ENCODE peak calls at places on chromosomes 7 and 10, in five cellular contexts. One of them, this sample, is unnamed. For H3K4me1, the result is how much of the 10 kb centered on the place peaks cover.

GRCh38 chr7:34064511-34065158 is 159.3 kb downstream of the BMPER start:
- DNase-seq in fibroblast of lung: peak
- DNase-seq in Caco-2: no peak
- DNase-seq in Peyer's patch: no peak
- DNase-seq in IMR-90: peak
- DNase-seq in this sample: no peak

GRCh38 chr7:77662869-77663268 is 33.4 kb upstream of the RSBN1L start:
- DNase-seq in Caco-2: no peak
- DNase-seq in Peyer's patch: no peak
- DNase-seq in fibroblast of lung: no peak
- DNase-seq in IMR-90: no peak
- DNase-seq in this sample: no peak

GRCh38 chr7:79564123-79564522 is 110.7 kb upstream of the MAGI2 start:
- DNase-seq in IMR-90: no peak
- DNase-seq in Peyer's patch: no peak
- DNase-seq in fibroblast of lung: no peak
- DNase-seq in Caco-2: no peak
- DNase-seq in this sample: no peak

GRCh38 chr10:59346321-59346720 is 16.0 kb downstream of the FAM13C start:
- DNase-seq in Peyer's patch: no peak
- DNase-seq in IMR-90: peak
- DNase-seq in fibroblast of lung: no peak
- DNase-seq in Caco-2: no peak
- DNase-seq in this sample: no peak

GRCh38 chr10:5293691-5294550 is 70.8 kb upstream of the UCN3 start:
- DNase-seq in IMR-90: peak
- DNase-seq in fibroblast of lung: peak
- DNase-seq in Caco-2: peak
- DNase-seq in Peyer's patch: peak
- DNase-seq in this sample: peak

GRCh38 chr10:120980316-120980975 is 129.3 kb downstream of the WDR11 start:
- DNase-seq in Caco-2: no peak
- DNase-seq in IMR-90: no peak
- DNase-seq in Peyer's patch: no peak
- DNase-seq in fibroblast of lung: no peak
- DNase-seq in this sample: no peak

GRCh38 chr10:5932345-5932744 is 42.3 kb downstream of the FBH1 start:
- DNase-seq in Caco-2: no peak
- DNase-seq in Peyer's patch: no peak
- DNase-seq in IMR-90: no peak
- DNase-seq in fibroblast of lung: no peak
- DNase-seq in this sample: no peak

GRCh38 chr7:93147358-93147757 is 827 bp downstream of the SAMD9L start:
- DNase-seq in fibroblast of lung: peak
- DNase-seq in IMR-90: peak
- DNase-seq in Peyer's patch: peak
- DNase-seq in Caco-2: no peak
- DNase-seq in this sample: no peak

GRCh38 chr7:132276252-132276651 is 300.0 kb downstream of the PLXNA4 start:
- DNase-seq in fibroblast of lung: no peak
- DNase-seq in IMR-90: no peak
- DNase-seq in Peyer's patch: no peak
- DNase-seq in Caco-2: no peak
- DNase-seq in this sample: no peak

GRCh38 chr10:132292972-132293415 is 14.8 kb downstream of the STK32C start:
- DNase-seq in Peyer's patch: peak
- DNase-seq in Caco-2: peak
- DNase-seq in fibroblast of lung: peak
- DNase-seq in IMR-90: no peak
- DNase-seq in this sample: peak

GRCh38 chr10:96225119-96225518 is 46.2 kb downstream of the BLNK start:
- DNase-seq in fibroblast of lung: no peak
- DNase-seq in IMR-90: no peak
- DNase-seq in Peyer's patch: no peak
- DNase-seq in Caco-2: no peak
- DNase-seq in this sample: no peak

GRCh38 chr7:133562617-133563016 is 309.7 kb downstream of the EXOC4 start:
- DNase-seq in Caco-2: no peak
- DNase-seq in IMR-90: peak
- DNase-seq in Peyer's patch: no peak
- DNase-seq in fibroblast of lung: peak
- DNase-seq in this sample: no peak

GRCh38 chr10:43420369-43421200 is 11.6 kb upstream of the HNRNPF start:
- DNase-seq in fibroblast of lung: peak
- DNase-seq in Peyer's patch: peak
- DNase-seq in IMR-90: peak
- DNase-seq in Caco-2: peak
- DNase-seq in this sample: peak

GRCh38 chr10:86671419-86671818 is 3.1 kb downstream of the LDB3 start:
- DNase-seq in Caco-2: peak
- DNase-seq in Peyer's patch: no peak
- DNase-seq in fibroblast of lung: no peak
- DNase-seq in IMR-90: no peak
- DNase-seq in this sample: no peak

GRCh38 chr7:11831383-11831726 is 643 bp downstream of the THSD7A start:
- DNase-seq in fibroblast of lung: no peak
- DNase-seq in Peyer's patch: no peak
- DNase-seq in Caco-2: no peak
- DNase-seq in IMR-90: no peak
- DNase-seq in this sample: peak

GRCh38 chr7:41096921-41097320 is 606.0 kb downstream of the INHBA start:
- DNase-seq in Caco-2: no peak
- DNase-seq in fibroblast of lung: peak
- DNase-seq in Peyer's patch: no peak
- DNase-seq in IMR-90: peak
- DNase-seq in this sample: no peak

GRCh38 chr7:7793921-7794320 is 75.5 kb upstream of the RPA3 start:
- DNase-seq in IMR-90: no peak
- DNase-seq in Peyer's patch: no peak
- DNase-seq in Caco-2: no peak
- DNase-seq in fibroblast of lung: no peak
- DNase-seq in this sample: no peak

GRCh38 chr7:128259131-128260056 is 18.3 kb downstream of the LEP start:
- DNase-seq in Caco-2: peak
- DNase-seq in IMR-90: peak
- DNase-seq in Peyer's patch: no peak
- DNase-seq in fibroblast of lung: peak
- DNase-seq in this sample: no peak

GRCh38 chr7:92717982-92718716 is 118.2 kb downstream of the CDK6 start:
- DNase-seq in Peyer's patch: peak
- DNase-seq in Caco-2: no peak
- DNase-seq in fibroblast of lung: peak
- DNase-seq in IMR-90: peak
- DNase-seq in this sample: no peak

GRCh38 chr10:28266449-28267224 is 36.2 kb downstream of the MPP7 start:
- DNase-seq in Caco-2: no peak
- DNase-seq in fibroblast of lung: no peak
- DNase-seq in IMR-90: no peak
- DNase-seq in Peyer's patch: no peak
- DNase-seq in this sample: no peak

GRCh38 chr7:1610678-1611302 is 41.0 kb upstream of the PSMG3 start:
- DNase-seq in Peyer's patch: no peak
- DNase-seq in Caco-2: no peak
- DNase-seq in fibroblast of lung: peak
- DNase-seq in IMR-90: no peak
- DNase-seq in this sample: no peak

GRCh38 chr7:29879609-29880008 is 73.3 kb downstream of the WIPF3 start:
- DNase-seq in IMR-90: peak
- DNase-seq in Peyer's patch: no peak
- DNase-seq in Caco-2: no peak
- DNase-seq in fibroblast of lung: peak
- DNase-seq in this sample: no peak

GRCh38 chr10:80462986-80463741 is 9.1 kb downstream of the TSPAN14 start:
- DNase-seq in Caco-2: no peak
- DNase-seq in Peyer's patch: no peak
- DNase-seq in IMR-90: peak
- DNase-seq in fibroblast of lung: peak
- DNase-seq in this sample: peak

GRCh38 chr10:1648648-1649047 is 88.7 kb downstream of the ADARB2 start:
- DNase-seq in Caco-2: no peak
- DNase-seq in Peyer's patch: no peak
- DNase-seq in fibroblast of lung: no peak
- DNase-seq in IMR-90: no peak
- DNase-seq in this sample: no peak

GRCh38 chr7:142355328-142355727 is 97.5 kb upstream of the PRSS58 start:
- DNase-seq in IMR-90: peak
- DNase-seq in Caco-2: no peak
- DNase-seq in fibroblast of lung: peak
- DNase-seq in Peyer's patch: no peak
- DNase-seq in this sample: no peak

GRCh38 chr7:70698219-70698832 is 433.6 kb upstream of the GALNT17 start:
- DNase-seq in fibroblast of lung: peak
- DNase-seq in Peyer's patch: no peak
- DNase-seq in Caco-2: no peak
- DNase-seq in IMR-90: peak
- DNase-seq in this sample: peak

GRCh38 chr10:4678023-4678950 is 147.7 kb upstream of the AKR1E2 start:
- DNase-seq in Caco-2: no peak
- DNase-seq in IMR-90: peak
- DNase-seq in Peyer's patch: no peak
- DNase-seq in fibroblast of lung: peak
- DNase-seq in this sample: no peak

GRCh38 chr7:118870187-118870586 is 645.7 kb downstream of the ANKRD7 start:
- DNase-seq in Caco-2: no peak
- DNase-seq in fibroblast of lung: no peak
- DNase-seq in Peyer's patch: no peak
- DNase-seq in IMR-90: no peak
- DNase-seq in this sample: no peak
- TF ChIP-seq CTCF in Caco-2: peak
- TF ChIP-seq CTCF in fibroblast of lung: peak
- TF ChIP-seq CTCF in Peyer's patch: no peak
- TF ChIP-seq CTCF in IMR-90: no peak
- TF ChIP-seq CTCF in this sample: no peak

GRCh38 chr7:16422100-16422430 is 727 bp upstream of the CRPPA start:
- DNase-seq in Caco-2: no peak
- DNase-seq in Peyer's patch: no peak
- DNase-seq in IMR-90: peak
- DNase-seq in fibroblast of lung: peak
- DNase-seq in this sample: no peak

GRCh38 chr7:16419859-16420258 is 1.5 kb downstream of the CRPPA start:
- DNase-seq in fibroblast of lung: no peak
- DNase-seq in Peyer's patch: no peak
- DNase-seq in Caco-2: no peak
- DNase-seq in IMR-90: no peak
- DNase-seq in this sample: no peak

GRCh38 chr7:16420329-16420648 is 1.0 kb downstream of the CRPPA start:
- DNase-seq in Peyer's patch: no peak
- DNase-seq in IMR-90: no peak
- DNase-seq in fibroblast of lung: no peak
- DNase-seq in Caco-2: no peak
- DNase-seq in this sample: no peak

GRCh38 chr7:16421333-16422099 is at the start of gene CRPPA:
- DNase-seq in Peyer's patch: peak
- DNase-seq in IMR-90: peak
- DNase-seq in Caco-2: peak
- DNase-seq in fibroblast of lung: peak
- DNase-seq in this sample: peak

DNA sequence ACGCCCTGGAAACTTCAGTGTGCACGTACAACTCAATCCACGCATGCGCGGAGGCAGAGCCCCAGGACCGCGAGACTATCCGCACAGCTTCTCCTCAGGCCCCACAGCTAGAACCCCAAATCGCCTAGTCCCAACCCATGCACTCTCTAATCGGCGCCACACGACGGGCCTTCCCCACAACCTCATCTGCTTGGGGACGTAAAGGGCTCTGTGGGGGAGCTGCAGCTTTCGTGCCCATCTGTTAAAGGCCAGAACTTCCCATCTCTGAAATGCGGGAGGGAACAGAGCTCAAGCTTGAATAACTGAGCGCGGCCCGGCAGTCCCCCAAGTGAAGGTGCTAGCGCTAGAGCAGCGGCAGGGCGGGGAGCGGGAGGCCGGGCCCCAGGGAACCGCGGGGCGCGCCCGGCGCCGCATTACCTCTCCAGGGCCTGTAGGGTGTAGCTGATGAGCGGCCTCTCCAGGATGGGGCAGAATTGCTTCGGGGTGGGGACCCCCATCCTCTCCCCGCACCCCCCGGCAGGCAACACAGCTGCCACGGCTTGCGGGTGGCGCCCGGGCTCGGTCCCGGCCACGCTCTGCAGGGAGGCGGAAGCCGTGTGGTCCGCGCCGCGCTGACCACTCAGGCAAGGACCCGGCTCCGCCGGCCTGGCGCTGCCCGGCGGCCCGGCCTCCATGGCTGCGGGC is 547 bp downstream of the CRPPA start:
- DNase-seq in IMR-90: peak
- DNase-seq in fibroblast of lung: peak
- DNase-seq in Caco-2: peak
- DNase-seq in Peyer's patch: peak
- DNase-seq in this sample: peak
- H3K4me3 ChIP-seq in IMR-90: peak
- H3K4me3 ChIP-seq in fibroblast of lung: peak
- H3K4me3 ChIP-seq in Caco-2: peak
- H3K4me3 ChIP-seq in Peyer's patch: peak
- H3K4me3 ChIP-seq in this sample: peak

DNA sequence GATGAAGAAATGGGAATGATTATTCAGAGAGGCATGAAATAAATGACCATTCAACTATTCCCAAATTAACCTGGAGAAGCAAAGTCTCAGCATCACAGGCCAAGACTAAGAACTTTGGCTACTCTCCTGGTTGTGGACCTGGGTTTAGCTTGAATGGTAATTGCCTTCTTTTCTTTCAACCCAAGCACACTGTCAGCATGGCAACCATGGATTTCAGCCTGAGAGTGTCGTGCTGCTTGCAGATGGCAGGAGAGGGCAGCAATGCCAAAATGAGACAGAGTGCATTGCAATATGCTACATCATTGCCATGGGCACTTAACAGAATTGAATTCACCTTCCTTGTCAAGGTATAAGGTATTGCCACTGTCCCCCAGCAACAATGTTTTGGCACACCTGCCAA is 767.2 kb downstream of the REEP3 start:
- DNase-seq in Peyer's patch: no peak
- DNase-seq in IMR-90: no peak
- DNase-seq in Caco-2: no peak
- DNase-seq in fibroblast of lung: no peak
- DNase-seq in this sample: no peak
- H3K4me1 ChIP-seq in Peyer's patch: under half
- H3K4me1 ChIP-seq in IMR-90: under half
- H3K4me1 ChIP-seq in Caco-2: under half
- H3K4me1 ChIP-seq in fibroblast of lung: under half
- H3K4me1 ChIP-seq in this sample: under half

DNA sequence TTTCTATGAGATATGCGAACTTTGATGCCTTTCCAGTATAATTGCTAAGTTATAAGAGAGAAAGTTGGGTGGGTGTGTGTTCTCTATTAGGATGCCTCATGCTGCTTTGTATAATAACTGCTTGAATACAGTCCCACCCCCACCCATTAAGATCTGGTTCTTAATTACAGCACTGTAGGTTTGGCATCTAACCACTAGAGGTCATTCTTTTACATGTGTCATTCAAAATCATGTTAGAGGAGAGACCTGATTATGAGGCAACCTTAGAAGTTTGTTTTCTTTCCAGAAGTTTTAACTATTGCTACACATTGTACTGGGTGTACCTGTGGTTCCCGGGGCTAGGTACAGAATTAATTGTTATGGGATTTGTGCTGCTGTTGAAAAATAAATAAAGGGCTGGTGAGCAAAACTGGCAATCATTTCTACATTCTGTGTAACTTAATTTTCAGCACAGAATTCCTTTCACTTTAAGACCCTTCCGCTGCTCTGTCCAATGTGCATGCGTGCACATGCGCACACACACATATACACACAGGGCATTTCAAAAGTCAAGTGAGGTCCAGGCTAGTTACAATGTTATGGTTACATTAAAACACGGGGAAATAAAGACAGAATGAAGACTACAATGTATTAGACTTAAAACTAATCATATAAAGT is 1156.3 kb downstream of the SORCS3 start:
- DNase-seq in Peyer's patch: no peak
- DNase-seq in Caco-2: no peak
- DNase-seq in fibroblast of lung: no peak
- DNase-seq in IMR-90: no peak
- DNase-seq in this sample: no peak
- TF ChIP-seq CTCF in Peyer's patch: peak
- TF ChIP-seq CTCF in Caco-2: peak
- TF ChIP-seq CTCF in fibroblast of lung: no peak
- TF ChIP-seq CTCF in IMR-90: no peak
- TF ChIP-seq CTCF in this sample: peak